ENCODE peak calls at places on chromosomes 7 and 10, in seven cellular contexts. T is neuronal stem cell, A is H9, J is IMR-90, N is mesenchymal stem cell, Y is H1, K is trophoblast cell. S is an unnamed sample.

GRCh38 chr10:118543714-118544400 is 51.6 kb downstream of the PRLHR start:
- DNase-seq in T (peak), A (peak), J (peak), N (peak), Y (no peak), K (peak), S (peak)

GRCh38 chr7:120505770-120506169 is 232.8 kb downstream of the KCND2 start:
- DNase-seq in T (no peak), A (no peak), J (no peak), N (no peak), Y (no peak), K (no peak), S (no peak)

GRCh38 chr10:4588824-4589223 is 237.2 kb upstream of the AKR1E2 start:
- DNase-seq in T (no peak), A (no peak), J (peak), N (no peak), Y (no peak), K (no peak), S (no peak)

GRCh38 chr10:123081896-123082295 is 53.9 kb upstream of the HMX3 start:
- DNase-seq in T (no peak), A (no peak), J (no peak), N (no peak), Y (no peak), K (no peak), S (no peak)

GRCh38 chr7:68943786-68944185 is 654.5 kb upstream of the AUTS2 start:
- DNase-seq in T (no peak), A (no peak), J (no peak), N (no peak), Y (no peak), K (peak), S (no peak)

GRCh38 chr7:26439502-26440252 is 148.0 kb downstream of the SNX10 start:
- DNase-seq in T (no peak), A (no peak), J (no peak), N (no peak), Y (no peak), K (no peak), S (no peak)

GRCh38 chr10:59098811-59099452 is 77.5 kb upstream of the PHYHIPL start:
- DNase-seq in T (no peak), A (no peak), J (peak), N (peak), Y (no peak), K (no peak), S (no peak)

GRCh38 chr10:86830043-86830591 is 73.7 kb downstream of the BMPR1A start:
- DNase-seq in T (no peak), A (no peak), J (no peak), N (no peak), Y (no peak), K (no peak), S (peak)

GRCh38 chr7:24477807-24478655 is 95.2 kb upstream of the PALS2 start:
- DNase-seq in T (peak), A (peak), J (peak), N (peak), Y (peak), K (no peak), S (peak)

GRCh38 chr7:148255333-148255732 is 335.2 kb upstream of the C7orf33 start:
- DNase-seq in T (no peak), A (no peak), J (no peak), N (no peak), Y (no peak), K (no peak), S (no peak)

GRCh38 chr10:112279482-112279881 is 3.7 kb upstream of the TECTB start:
- DNase-seq in T (no peak), A (no peak), J (no peak), N (no peak), Y (no peak), K (no peak), S (peak)

GRCh38 chr10:680745-681144 is 8.7 kb downstream of the DIP2C start:
- DNase-seq in T (no peak), A (no peak), J (no peak), N (no peak), Y (no peak), K (no peak), S (no peak)

GRCh38 chr10:84184517-84184916 is 9.8 kb upstream of the CDHR1 start:
- DNase-seq in T (no peak), A (no peak), J (no peak), N (no peak), Y (no peak), K (no peak), S (no peak)

GRCh38 chr10:77320852-77321496 is 316.6 kb downstream of the KCNMA1 start:
- DNase-seq in T (no peak), A (no peak), J (peak), N (peak), Y (no peak), K (no peak), S (no peak)

GRCh38 chr7:80675090-80675489 is 36.6 kb downstream of the CD36 start:
- DNase-seq in T (no peak), A (no peak), J (no peak), N (no peak), Y (no peak), K (no peak), S (no peak)

GRCh38 chr7:46386428-46387399 is 465.6 kb upstream of the IGFBP3 start:
- DNase-seq in T (no peak), A (no peak), J (peak), N (peak), Y (no peak), K (no peak), S (peak)

GRCh38 chr10:131683941-131684340 is 216.9 kb upstream of the PPP2R2D start:
- DNase-seq in T (no peak), A (no peak), J (no peak), N (no peak), Y (no peak), K (no peak), S (no peak)

GRCh38 chr10:80465839-80466590 is 11.9 kb downstream of the TSPAN14 start:
- DNase-seq in T (no peak), A (no peak), J (no peak), N (no peak), Y (no peak), K (no peak), S (no peak)

GRCh38 chr10:36989233-36989632 is 136.2 kb upstream of the ANKRD30A start:
- DNase-seq in T (no peak), A (no peak), J (no peak), N (no peak), Y (no peak), K (no peak), S (no peak)
- H2AK5ac ChIP-seq in T (no peak), A (no peak), J (no peak), N (no peak), Y (no peak), K (no peak), S (no peak)

GRCh38 chr10:10778959-10779358 is 238.7 kb upstream of the CELF2 start:
- DNase-seq in T (no peak), A (no peak), J (peak), N (no peak), Y (no peak), K (no peak), S (no peak)
- H2AK5ac ChIP-seq in T (no peak), A (no peak), J (no peak), N (no peak), Y (no peak), K (no peak), S (no peak)

GRCh38 chr7:152848026-152848425 is 88.5 kb downstream of the ACTR3B start:
- DNase-seq in T (no peak), A (no peak), J (no peak), N (no peak), Y (no peak), K (no peak), S (no peak)

GRCh38 chr7:152851326-152851725 is 91.8 kb downstream of the ACTR3B start:
- DNase-seq in T (no peak), A (no peak), J (no peak), N (no peak), Y (no peak), K (no peak), S (no peak)

GRCh38 chr7:152849128-152849527 is 89.6 kb downstream of the ACTR3B start:
- DNase-seq in T (no peak), A (no peak), J (no peak), N (no peak), Y (no peak), K (no peak), S (no peak)

GRCh38 chr7:152851881-152852417 is 92.4 kb downstream of the ACTR3B start:
- DNase-seq in T (no peak), A (no peak), J (no peak), N (no peak), Y (no peak), K (no peak), S (no peak)

GRCh38 chr7:152850420-152850819 is 90.9 kb downstream of the ACTR3B start:
- DNase-seq in T (no peak), A (no peak), J (no peak), N (no peak), Y (no peak), K (no peak), S (no peak)
- H2AK5ac ChIP-seq in T (no peak), A (no peak), J (no peak), N (no peak), Y (no peak), K (no peak), S (no peak)

DNA sequence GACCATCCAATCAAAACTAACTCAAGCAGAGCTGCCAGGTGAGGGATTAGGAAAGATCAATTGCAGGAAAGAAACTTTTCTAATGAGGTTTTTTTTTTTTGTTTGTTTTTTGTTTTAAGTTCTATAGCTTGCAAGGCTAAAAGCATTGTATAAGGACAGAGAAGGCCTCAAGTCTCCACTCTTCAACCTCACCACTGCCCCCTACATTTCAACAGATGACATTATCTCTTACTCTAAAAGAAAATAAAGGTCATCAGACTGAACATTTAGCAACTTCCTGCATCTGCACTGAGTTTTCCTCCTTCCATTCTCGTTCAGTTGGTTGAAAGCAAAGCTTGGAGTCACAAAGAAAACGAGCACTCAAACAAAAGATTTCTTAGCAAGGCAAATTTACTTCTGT is 45.2 kb upstream of the EXOC4 start:
- DNase-seq in T (no peak), A (no peak), J (no peak), N (no peak), Y (no peak), K (no peak), S (peak)
- H2AK5ac ChIP-seq in T (no peak), A (no peak), J (no peak), N (no peak), Y (no peak), K (no peak), S (no peak)

DNA sequence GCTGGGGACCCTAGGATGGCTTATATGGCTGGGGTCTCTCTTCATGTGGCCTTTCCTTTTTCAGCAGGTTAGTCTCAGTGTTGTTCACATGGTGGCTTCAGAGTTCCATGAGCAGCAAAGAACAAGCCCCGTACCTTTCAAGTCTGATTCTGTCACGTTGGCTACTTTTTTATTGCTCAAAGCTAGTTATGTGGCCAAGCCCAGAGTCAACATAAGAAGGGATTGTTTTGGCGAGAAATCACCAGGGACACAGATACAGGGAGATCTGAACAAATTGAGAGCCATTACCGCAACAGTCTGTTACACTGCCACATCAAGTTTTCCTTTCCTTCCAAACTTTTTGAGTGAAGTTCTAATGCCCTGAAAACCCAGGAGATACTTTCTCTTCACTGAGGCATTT is 770.5 kb downstream of the LRMDA start:
- DNase-seq in T (no peak), A (no peak), J (no peak), N (no peak), Y (no peak), K (no peak), S (no peak)
- H2AK5ac ChIP-seq in T (no peak), A (no peak), J (peak), N (no peak), Y (no peak), K (no peak), S (no peak)

DNA sequence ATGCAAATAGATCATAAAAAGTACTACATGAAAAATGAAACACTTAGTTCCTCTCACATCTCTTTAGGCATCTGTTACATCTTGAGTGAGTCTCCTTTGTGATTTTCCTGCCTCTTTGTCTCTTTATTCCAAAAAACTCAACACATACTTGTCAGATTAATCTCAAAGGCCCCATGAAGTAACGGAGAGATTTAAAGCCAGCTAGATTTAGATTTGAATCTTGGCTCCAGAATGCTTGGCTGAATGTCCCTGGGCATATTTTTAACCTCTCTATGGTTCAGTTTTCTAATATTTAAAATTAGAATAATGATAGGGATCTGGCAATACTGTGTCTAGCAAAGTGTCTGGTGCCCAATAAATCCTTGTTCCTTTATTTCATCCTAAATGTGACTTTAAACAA is 140.0 kb downstream of the DGKB start:
- DNase-seq in T (no peak), A (no peak), J (no peak), N (no peak), Y (no peak), K (no peak), S (no peak)
- H2AK5ac ChIP-seq in T (no peak), A (no peak), J (no peak), N (no peak), Y (no peak), K (no peak), S (no peak)

S was measured in mesendoderm.